ENCODE peak calls at places on chromosomes 13 and 19, in nine cellular contexts. H, S, Z, K, U, J, O, Y and B are unnamed samples.

GRCh38 chr19:43826787-43827754 is at the start of gene ZNF283:
- DNase-seq in O (peak; percentile 93), Y (peak; percentile 90), S (peak; percentile 89), U (peak; percentile 93), K (peak; percentile 92), J (peak; percentile 95), H (peak; percentile 71), Z (peak; percentile 90), B (peak; percentile 87)

GRCh38 chr19:1091544-1092175 is 3.5 kb downstream of the POLR2E start:
- DNase-seq in O (no peak), J (no peak), Z (no peak), S (no peak), K (no peak), U (no peak), H (no peak), Y (no peak), B (no peak)

GRCh38 chr13:111575719-111576118 is 255.3 kb downstream of the TEX29 start:
- DNase-seq in S (no peak), Z (no peak), U (no peak), O (no peak), K (no peak), J (no peak), H (no peak), Y (no peak), B (no peak)

GRCh38 chr13:110520431-110521295 is 40.9 kb downstream of the RAB20 start:
- DNase-seq in O (no peak), U (peak; percentile 93), S (no peak), K (no peak), Y (peak; percentile 74), H (no peak), J (no peak), Z (no peak), B (peak; percentile 86)

GRCh38 chr19:1748115-1748702 is 5.1 kb upstream of the ONECUT3 start:
- DNase-seq in Z (peak; percentile 50), Y (no peak), O (peak; percentile 59), H (no peak), U (no peak), K (no peak), J (no peak), S (no peak), B (no peak)

GRCh38 chr13:75425216-75426009 is 56.6 kb downstream of the TBC1D4 start:
- DNase-seq in K (no peak), S (no peak), U (no peak), J (no peak), O (no peak), H (no peak), Z (no peak), Y (no peak), B (no peak)

GRCh38 chr19:50968709-50969412 is 530 bp downstream of the KLK6 start:
- DNase-seq in S (no peak), Y (no peak), J (no peak), H (no peak), Z (no peak), O (no peak), K (no peak), U (peak; percentile 74), B (no peak)

GRCh38 chr19:31553112-31553843 is 204.0 kb upstream of the TSHZ3 start:
- DNase-seq in S (no peak), Y (no peak), O (no peak), J (peak; percentile 32), K (no peak), H (no peak), U (no peak), Z (no peak), B (no peak)

GRCh38 chr19:610801-611505 is 21.3 kb downstream of the HCN2 start:
- DNase-seq in K (no peak), J (peak; percentile 68), O (peak; percentile 86), U (no peak), Y (peak; percentile 41), H (peak; percentile 60), S (no peak), Z (peak; percentile 89), B (peak; percentile 74)

GRCh38 chr13:100473087-100473486 is 115.5 kb downstream of the GGACT start:
- DNase-seq in S (no peak), O (no peak), H (no peak), J (peak; percentile 61), K (peak; percentile 17), Z (no peak), U (no peak), Y (no peak), B (no peak)